ENCODE peak calls at places on chromosomes 1 and 21, in six cellular contexts. One of them, this sample, is unnamed.

GRCh38 chr1:89962742-89963075 is 32.2 kb upstream of the ZNF326 start:
- DNase-seq in tibial artery: no peak
- DNase-seq in mesothelial cell of epicardium: no peak
- DNase-seq in ureter: no peak
- DNase-seq in EL: peak
- DNase-seq in NCI-H345: no peak
- DNase-seq in this sample: no peak

GRCh38 chr21:32578107-32578691 is 7.1 kb downstream of the TCP10L start:
- DNase-seq in EL: peak
- DNase-seq in NCI-H345: no peak
- DNase-seq in mesothelial cell of epicardium: no peak
- DNase-seq in tibial artery: no peak
- DNase-seq in ureter: no peak
- DNase-seq in this sample: no peak

GRCh38 chr21:14979264-14979663 is 85.5 kb downstream of the NRIP1 start:
- DNase-seq in mesothelial cell of epicardium: no peak
- DNase-seq in tibial artery: no peak
- DNase-seq in NCI-H345: no peak
- DNase-seq in EL: no peak
- DNase-seq in ureter: no peak
- DNase-seq in this sample: no peak

GRCh38 chr1:43625063-43625780 is 24.7 kb upstream of the KDM4A start:
- DNase-seq in tibial artery: no peak
- DNase-seq in EL: no peak
- DNase-seq in ureter: no peak
- DNase-seq in mesothelial cell of epicardium: no peak
- DNase-seq in NCI-H345: no peak
- DNase-seq in this sample: no peak

GRCh38 chr1:66729130-66729922 is 22.9 kb upstream of the DYNLT5 start:
- DNase-seq in ureter: no peak
- DNase-seq in mesothelial cell of epicardium: no peak
- DNase-seq in EL: no peak
- DNase-seq in NCI-H345: peak
- DNase-seq in tibial artery: no peak
- DNase-seq in this sample: no peak

GRCh38 chr1:51691920-51692319 is 75.0 kb downstream of the OSBPL9 start:
- DNase-seq in NCI-H345: no peak
- DNase-seq in mesothelial cell of epicardium: no peak
- DNase-seq in ureter: no peak
- DNase-seq in EL: no peak
- DNase-seq in tibial artery: no peak
- DNase-seq in this sample: no peak

GRCh38 chr1:15343729-15344128 is 66.0 kb upstream of the EFHD2 start:
- DNase-seq in NCI-H345: no peak
- DNase-seq in tibial artery: peak
- DNase-seq in ureter: no peak
- DNase-seq in mesothelial cell of epicardium: no peak
- DNase-seq in EL: peak
- DNase-seq in this sample: peak

GRCh38 chr1:155961937-155962336 is 16.4 kb downstream of the ARHGEF2 start:
- DNase-seq in NCI-H345: no peak
- DNase-seq in tibial artery: peak
- DNase-seq in mesothelial cell of epicardium: no peak
- DNase-seq in EL: peak
- DNase-seq in ureter: no peak
- DNase-seq in this sample: peak

GRCh38 chr1:18337757-18338156 is 143.0 kb upstream of the KLHDC7A start:
- DNase-seq in NCI-H345: no peak
- DNase-seq in tibial artery: no peak
- DNase-seq in EL: no peak
- DNase-seq in mesothelial cell of epicardium: no peak
- DNase-seq in ureter: no peak
- DNase-seq in this sample: no peak

GRCh38 chr1:39954261-39954869 is 580 bp upstream of the MFSD2A start:
- DNase-seq in mesothelial cell of epicardium: no peak
- DNase-seq in EL: no peak
- DNase-seq in NCI-H345: no peak
- DNase-seq in ureter: no peak
- DNase-seq in tibial artery: peak
- DNase-seq in this sample: no peak

GRCh38 chr1:118217073-118217620 is 32.1 kb upstream of the SPAG17 start:
- DNase-seq in tibial artery: no peak
- DNase-seq in EL: no peak
- DNase-seq in NCI-H345: no peak
- DNase-seq in ureter: no peak
- DNase-seq in mesothelial cell of epicardium: no peak
- DNase-seq in this sample: peak

GRCh38 chr1:153985984-153986761 is at the start of gene RAB13:
- DNase-seq in mesothelial cell of epicardium: peak
- DNase-seq in NCI-H345: peak
- DNase-seq in EL: peak
- DNase-seq in ureter: peak
- DNase-seq in tibial artery: peak
- DNase-seq in this sample: peak

GRCh38 chr1:211609120-211610024 is 30.4 kb upstream of the SLC30A1 start:
- DNase-seq in tibial artery: no peak
- DNase-seq in EL: no peak
- DNase-seq in ureter: no peak
- DNase-seq in mesothelial cell of epicardium: no peak
- DNase-seq in NCI-H345: no peak
- DNase-seq in this sample: no peak

GRCh38 chr1:92118826-92119225 is 38.7 kb downstream of the BTBD8 start:
- DNase-seq in mesothelial cell of epicardium: no peak
- DNase-seq in EL: peak
- DNase-seq in NCI-H345: no peak
- DNase-seq in tibial artery: no peak
- DNase-seq in ureter: no peak
- DNase-seq in this sample: no peak

GRCh38 chr1:110916274-110916668 is 43.3 kb downstream of the CD53 start:
- DNase-seq in EL: no peak
- DNase-seq in NCI-H345: no peak
- DNase-seq in tibial artery: no peak
- DNase-seq in mesothelial cell of epicardium: no peak
- DNase-seq in ureter: no peak
- DNase-seq in this sample: no peak

This sample was measured in AG08395.